ENCODE peak calls at places on chromosome 12, in eight cellular contexts. E is body of pancreas; P is CD4-positive, alpha-beta memory T cell; Z is aorta; N is H9; R is iPS DF 6.9; M is WERI-Rb-1; J is CD8-positive, alpha-beta T cell. I is an unnamed sample.

GRCh38 chr12:65561798-65562382 is 262.4 kb upstream of the HMGA2 start:
- DNase-seq in N (no peak), R (no peak), Z (no peak), E (no peak), M (no peak), P (no peak), J (no peak), I (no peak)

GRCh38 chr12:88801227-88802225 is 221.3 kb upstream of the KITLG start:
- DNase-seq in J (no peak), R (no peak), E (no peak), P (no peak), M (no peak), N (no peak), Z (no peak), I (no peak)

GRCh38 chr12:121858662-121859572 is at the start of gene HPD:
- DNase-seq in N (peak; percentile 46), Z (peak; percentile 92), E (peak; percentile 85), J (no peak), R (peak; percentile 31), M (no peak), P (no peak), I (no peak)

GRCh38 chr12:71857657-71858056 is 18.1 kb downstream of the TBC1D15 start:
- DNase-seq in R (no peak), Z (no peak), J (no peak), N (no peak), M (no peak), E (no peak), P (no peak), I (no peak)

GRCh38 chr12:105301696-105302095 is 28.8 kb upstream of the C12orf75 start:
- DNase-seq in J (no peak), N (no peak), M (no peak), P (no peak), E (no peak), R (no peak), Z (no peak), I (no peak)

GRCh38 chr12:70853326-70853725 is 67.2 kb downstream of the PTPRR start:
- DNase-seq in Z (no peak), M (no peak), E (peak; percentile 13), J (no peak), R (no peak), P (no peak), N (no peak), I (no peak)

GRCh38 chr12:114711689-114712152 is 27.7 kb upstream of the TBX3 start:
- DNase-seq in N (no peak), E (no peak), P (no peak), M (no peak), R (no peak), Z (no peak), J (no peak), I (no peak)

GRCh38 chr12:46368138-46368537 is 4.4 kb downstream of the SLC38A2 start:
- DNase-seq in M (no peak), R (no peak), N (no peak), J (no peak), Z (no peak), E (no peak), P (no peak), I (no peak)

GRCh38 chr12:84550518-84550917 is 362.1 kb downstream of the SLC6A15 start:
- DNase-seq in E (no peak), Z (no peak), R (no peak), M (no peak), P (no peak), N (no peak), J (no peak), I (no peak)

GRCh38 chr12:49089831-49090773 is 4.5 kb downstream of the DHH start:
- DNase-seq in P (peak; percentile 43), E (peak; percentile 27), N (peak; percentile 57), M (peak; percentile 24), R (no peak), Z (peak; percentile 72), J (peak; percentile 49), I (no peak)

GRCh38 chr12:38585090-38585489 is 268.5 kb downstream of the ALG10B start:
- DNase-seq in P (no peak), E (no peak), Z (no peak), N (no peak), R (no peak), M (no peak), J (no peak), I (no peak)

GRCh38 chr12:57839996-57840395 is 6.5 kb downstream of the CTDSP2 start:
- DNase-seq in P (no peak), E (peak; percentile 35), M (no peak), N (no peak), J (no peak), Z (no peak), R (no peak), I (no peak)

GRCh38 chr12:130765186-130765659 is 49.1 kb upstream of the RIMBP2 start:
- DNase-seq in E (no peak), Z (no peak), P (no peak), R (no peak), N (no peak), J (no peak), M (no peak), I (no peak)

GRCh38 chr12:30730011-30730410 is 24.7 kb downstream of the CAPRIN2 start:
- DNase-seq in M (no peak), R (no peak), J (no peak), E (no peak), P (no peak), N (no peak), Z (no peak), I (no peak)

GRCh38 chr12:30729547-30729946 is 25.2 kb downstream of the CAPRIN2 start:
- DNase-seq in Z (no peak), J (no peak), N (no peak), M (no peak), E (no peak), P (no peak), R (no peak), I (no peak)

GRCh38 chr12:30726647-30727046 is 28.1 kb downstream of the CAPRIN2 start:
- DNase-seq in P (no peak), R (no peak), Z (no peak), E (no peak), N (no peak), M (no peak), J (no peak), I (no peak)

GRCh38 chr12:30725739-30726138 is 29.0 kb downstream of the CAPRIN2 start:
- DNase-seq in Z (no peak), P (no peak), R (no peak), N (no peak), M (no peak), E (no peak), J (no peak), I (no peak)
- H3K27ac ChIP-seq in Z (no peak overlapping the region), P (no peak overlapping the region), R (no peak overlapping the region), N (no peak overlapping the region), M (no peak overlapping the region), E (no peak overlapping the region), J (no peak overlapping the region), I (no peak overlapping the region)

DNA sequence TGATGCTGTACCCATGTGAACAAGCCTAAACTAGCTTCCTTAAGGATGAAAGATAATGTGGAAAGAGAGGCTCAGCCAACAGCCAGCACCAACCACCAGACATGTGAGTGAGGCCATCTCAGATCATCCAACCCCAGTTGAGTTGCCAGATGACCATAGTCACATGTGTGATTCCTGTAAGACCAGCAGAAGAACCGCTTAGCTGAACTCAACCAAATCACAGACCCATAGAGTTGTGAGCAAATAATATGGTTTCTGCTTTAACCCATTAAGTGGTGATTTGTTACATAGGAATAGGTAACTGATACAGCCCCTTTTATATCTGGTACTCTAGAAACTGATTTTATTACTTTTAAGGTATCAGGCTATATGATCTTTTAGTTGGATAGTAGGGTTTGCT is 17.6 kb upstream of the ELK3 start:
- DNase-seq in M (no peak), J (no peak), Z (no peak), R (no peak), P (no peak), E (no peak), N (no peak), I (no peak)
- H3K9me3 ChIP-seq in M (peaks cover 4% of the 10 kb centered on the region), J (no peaks in the 10 kb centered on the region), Z (peaks cover 8% of the 10 kb centered on the region), R (no peaks in the 10 kb centered on the region), P (peaks cover 6% of the 10 kb centered on the region), E (no peaks in the 10 kb centered on the region), N (peaks cover 14% of the 10 kb centered on the region), I (no peaks in the 10 kb centered on the region)

GRCh38 chr12:53044052-53044581 is 5.7 kb upstream of the TNS2 start:
- DNase-seq in Z (no peak), P (no peak), R (no peak), J (no peak), E (no peak), M (no peak), N (peak; percentile 50), I (no peak)
- H3K27ac ChIP-seq in Z (no peak overlapping the region), P (no peak overlapping the region), R (no peak overlapping the region), J (no peak overlapping the region), E (peak overlapping the region; percentile 99), M (no peak overlapping the region), N (no peak overlapping the region), I (peak overlapping the region; percentile 99)

GRCh38 chr12:53090559-53090958 is 6.9 kb upstream of the IGFBP6 start:
- DNase-seq in Z (no peak), E (no peak), M (no peak), R (no peak), P (no peak), J (no peak), N (no peak), I (no peak)
- H3K9me3 ChIP-seq in Z (no peaks in the 10 kb centered on the region), E (no peaks in the 10 kb centered on the region), M (no peaks in the 10 kb centered on the region), R (no peaks in the 10 kb centered on the region), P (no peaks in the 10 kb centered on the region), J (no peaks in the 10 kb centered on the region), N (no peaks in the 10 kb centered on the region), I (no peaks in the 10 kb centered on the region)

GRCh38 chr12:22626429-22626828 is 1.5 kb downstream of the ETNK1 start:
- DNase-seq in E (no peak), R (no peak), Z (no peak), M (no peak), J (no peak), N (no peak), P (peak; percentile 41), I (no peak)
- H3K27ac ChIP-seq in E (peak overlapping the region; percentile 92), R (no peak overlapping the region), Z (no peak overlapping the region), M (peak overlapping the region; percentile 97), J (peak overlapping the region; percentile 82), N (no peak overlapping the region), P (peak overlapping the region; percentile 80), I (peak overlapping the region; percentile 91)

DNA sequence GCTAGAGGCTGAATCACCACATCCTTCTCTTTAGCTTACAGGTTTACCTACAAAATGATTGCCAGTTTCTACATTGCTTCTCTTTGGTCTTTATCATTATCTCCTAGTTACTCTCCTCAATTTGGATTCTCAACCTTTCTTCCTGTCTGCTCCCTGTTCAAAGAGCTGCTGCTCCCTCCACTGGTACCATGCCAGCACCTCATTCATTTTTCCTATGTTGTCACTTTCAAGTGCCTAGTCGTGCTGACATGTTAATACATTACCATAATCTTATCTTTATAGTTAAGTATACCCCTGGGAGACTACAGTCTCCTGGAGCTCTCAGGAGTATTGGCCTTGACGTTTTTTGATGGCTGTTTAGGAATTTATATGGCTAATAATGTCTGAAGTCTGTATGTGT is 14.2 kb downstream of the FRS2 start:
- DNase-seq in P (no peak), E (no peak), N (no peak), J (no peak), Z (no peak), M (no peak), R (no peak), I (no peak)
- H3K9me3 ChIP-seq in P (no peaks in the 10 kb centered on the region), E (no peaks in the 10 kb centered on the region), N (no peaks in the 10 kb centered on the region), J (no peaks in the 10 kb centered on the region), Z (no peaks in the 10 kb centered on the region), M (no peaks in the 10 kb centered on the region), R (no peaks in the 10 kb centered on the region), I (no peaks in the 10 kb centered on the region)